ENCODE peak calls at places on chromosomes 16 and 17, in four cellular contexts. B, H, Y and N are unnamed samples. For H3K36me3, H3K27me3 and H3K4me1, the result is how much of the 10 kb centered on the place peaks cover.

GRCh38 chr16:48025359-48025758 is 130.4 kb downstream of the ABCC12 start:
- DNase-seq in Y (no peak), H (no peak), B (peak), N (no peak)

GRCh38 chr16:83701494-83701893 is 106.3 kb upstream of the HSBP1 start:
- DNase-seq in Y (no peak), B (peak), H (no peak), N (no peak)

GRCh38 chr17:71444011-71444574 is 676.7 kb upstream of the SOX9 start:
- DNase-seq in B (no peak), Y (no peak), H (no peak), N (no peak)

GRCh38 chr17:5226940-5227878 is 7.5 kb downstream of the SCIMP start:
- DNase-seq in Y (no peak), H (no peak), B (no peak), N (peak)

GRCh38 chr16:15586716-15587115 is 56.2 kb downstream of the MARF1 start:
- DNase-seq in B (no peak), H (no peak), Y (no peak), N (no peak)

GRCh38 chr17:74998783-74999182 is 11.4 kb downstream of the CDR2L start:
- DNase-seq in Y (no peak), H (no peak), B (no peak), N (no peak)

GRCh38 chr17:65527381-65527780 is 34.1 kb downstream of the AXIN2 start:
- DNase-seq in Y (no peak), H (no peak), B (no peak), N (no peak)

GRCh38 chr17:8629371-8630226 is 926 bp downstream of the MYH10 start:
- DNase-seq in Y (no peak), B (peak), H (no peak), N (peak)

GRCh38 chr17:8359769-8360168 is 16.7 kb downstream of the KRABD2 start:
- DNase-seq in H (no peak), B (no peak), Y (no peak), N (no peak)

GRCh38 chr16:11087691-11088431 is 143.5 kb downstream of the CLEC16A start:
- DNase-seq in Y (no peak), B (no peak), H (no peak), N (peak)

GRCh38 chr16:1787322-1788094 is 4.7 kb downstream of the NUBP2 start:
- DNase-seq in Y (no peak), H (no peak), B (no peak), N (no peak)

GRCh38 chr17:62724398-62725146 is 83.5 kb downstream of the MARCHF10 start:
- DNase-seq in Y (peak), H (no peak), B (no peak), N (peak)

GRCh38 chr16:50304467-50305440 is 38.4 kb downstream of the ADCY7 start:
- DNase-seq in Y (no peak), B (no peak), H (no peak), N (no peak)

GRCh38 chr17:17256316-17256715 is 19.3 kb upstream of the FLCN start:
- DNase-seq in B (no peak), Y (no peak), H (no peak), N (no peak)

GRCh38 chr16:83989300-83989699 is 21.3 kb downstream of the NECAB2 start:
- DNase-seq in Y (no peak), H (no peak), B (no peak), N (no peak)

GRCh38 chr16:74556375-74556922 is 50.5 kb downstream of the GLG1 start:
- DNase-seq in H (peak), B (no peak), Y (no peak), N (no peak)

GRCh38 chr17:62740066-62740465 is 68.0 kb downstream of the MARCHF10 start:
- DNase-seq in B (no peak), Y (no peak), H (no peak), N (no peak)

GRCh38 chr16:75237398-75238131 is 13.9 kb downstream of the BCAR1 start:
- DNase-seq in H (no peak), B (no peak), Y (no peak), N (no peak)

GRCh38 chr16:86926695-86927094 is 348.3 kb downstream of the FOXL1 start:
- DNase-seq in Y (no peak), B (no peak), H (no peak), N (no peak)

GRCh38 chr16:69845181-69845580 is 83.0 kb downstream of the WWP2 start:
- DNase-seq in B (no peak), Y (no peak), H (no peak), N (no peak)

GRCh38 chr17:73462830-73463229 is 151.0 kb upstream of the CDC42EP4 start:
- DNase-seq in B (no peak), H (no peak), Y (no peak), N (no peak)

GRCh38 chr17:5537251-5537650 is 47.1 kb downstream of the NLRP1 start:
- DNase-seq in B (peak), H (no peak), Y (no peak), N (no peak)

GRCh38 chr16:62036101-62036806 is at the start of gene CDH8:
- DNase-seq in Y (no peak), B (peak), H (no peak), N (no peak)

GRCh38 chr16:88837806-88838205 is 18.9 kb downstream of the GALNS start:
- DNase-seq in H (no peak), Y (no peak), B (no peak), N (no peak)
- H3K36me3 ChIP-seq in H (under half), Y (under half), B (under half), N (under half)

GRCh38 chr17:44367626-44368025 is 4.0 kb upstream of the FAM171A2 start:
- DNase-seq in Y (no peak), B (no peak), H (no peak), N (no peak)

GRCh38 chr17:44375196-44376017 is 11.8 kb upstream of the FAM171A2 start:
- DNase-seq in H (no peak), B (no peak), Y (no peak), N (no peak)

GRCh38 chr17:44376124-44376523 is 12.5 kb upstream of the FAM171A2 start:
- DNase-seq in H (no peak), B (no peak), Y (no peak), N (no peak)

GRCh38 chr17:44374306-44375195 is 10.9 kb upstream of the FAM171A2 start:
- DNase-seq in H (no peak), Y (no peak), B (peak), N (no peak)

DNA sequence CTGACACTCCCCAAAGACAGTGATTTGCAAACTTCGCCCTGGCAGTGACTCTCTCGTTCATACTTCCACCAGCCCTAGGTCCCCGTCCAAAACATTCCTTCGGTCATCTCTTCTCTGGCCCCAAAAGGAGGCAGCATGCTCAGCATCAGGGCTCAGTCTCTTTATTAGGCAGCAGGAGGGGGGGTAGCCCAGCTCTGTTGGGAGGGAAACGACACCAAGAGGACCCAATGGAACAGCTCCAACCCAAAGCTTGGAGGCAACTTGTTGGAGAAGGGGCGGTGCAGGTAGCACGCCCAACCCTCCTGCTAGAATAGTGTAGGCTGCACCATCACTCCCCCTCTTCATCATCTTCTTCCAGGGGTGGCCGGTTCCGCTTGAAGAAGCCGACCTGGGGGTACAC is 8.4 kb upstream of the FAM171A2 start:
- DNase-seq in H (no peak), Y (no peak), B (no peak), N (no peak)
- H3K27me3 ChIP-seq in H (under half), Y (under half), B (under half), N (under half)

GRCh38 chr16:19808061-19808621 is 76.5 kb downstream of the GPRC5B start:
- DNase-seq in B (peak), H (no peak), Y (no peak), N (no peak)

GRCh38 chr16:19809693-19810092 is 75.0 kb downstream of the GPRC5B start:
- DNase-seq in B (no peak), H (no peak), Y (no peak), N (no peak)

GRCh38 chr16:19809121-19809635 is 75.5 kb downstream of the GPRC5B start:
- DNase-seq in Y (no peak), H (no peak), B (no peak), N (no peak)

GRCh38 chr16:19812986-19813385 is 71.7 kb downstream of the GPRC5B start:
- DNase-seq in B (no peak), Y (no peak), H (no peak), N (no peak)

GRCh38 chr16:19810817-19811731 is 73.6 kb downstream of the GPRC5B start:
- DNase-seq in Y (no peak), B (peak), H (no peak), N (no peak)
- H3K4me1 ChIP-seq in Y (under half), B (under half), H (under half), N (under half)

GRCh38 chr16:31129568-31130335 is 5.8 kb downstream of the PRSS8 start:
- DNase-seq in B (peak), Y (no peak), H (no peak), N (no peak)
- H3K36me3 ChIP-seq in B (under half), Y (under half), H (under half), N (under half)

GRCh38 chr17:76967762-76968161 is 99.6 kb downstream of the MGAT5B start:
- DNase-seq in B (no peak), Y (no peak), H (no peak), N (no peak)
- H3K27me3 ChIP-seq in B (under half), Y (under half), H (under half), N (under half)

DNA sequence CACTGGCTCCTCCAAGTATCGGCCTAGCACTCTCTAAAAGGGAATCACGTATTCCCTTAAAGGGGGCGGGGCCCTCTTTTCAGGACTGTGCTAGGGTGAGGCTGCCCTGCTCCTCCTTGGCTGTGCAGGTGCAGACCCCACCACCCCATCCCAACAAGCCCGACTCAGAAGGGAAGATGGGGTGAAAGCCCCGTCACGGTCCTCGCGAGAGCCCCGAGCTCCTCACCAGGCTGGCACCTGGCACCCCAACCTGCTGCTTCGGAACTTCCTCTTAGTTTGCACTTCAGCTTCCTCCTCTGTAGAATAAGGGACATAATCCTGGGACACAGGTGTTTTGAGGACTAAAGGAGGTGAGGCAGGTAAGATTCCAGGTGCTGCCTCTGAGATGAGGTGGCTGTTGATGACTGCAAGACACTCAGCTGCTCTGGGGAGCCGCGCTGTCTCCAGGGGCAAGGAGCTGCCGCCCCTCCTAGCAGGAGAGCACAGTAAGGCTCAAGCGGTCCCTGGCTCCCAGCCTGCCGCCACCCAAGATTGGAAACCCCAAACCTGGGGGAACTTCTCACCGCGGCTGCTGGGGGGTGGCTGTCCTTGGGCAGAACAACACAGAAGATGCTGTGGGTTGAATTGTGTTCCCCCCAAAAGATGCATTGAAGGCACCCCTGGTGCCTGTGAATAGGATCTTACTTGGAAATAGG is 88.8 kb downstream of the MGAT5B start:
- DNase-seq in B (no peak), Y (no peak), H (no peak), N (no peak)
- H3K4me1 ChIP-seq in B (under half), Y (under half), H (under half), N (under half)